ENCODE peak calls at places on chromosomes 4 and X, in six cellular contexts. One of them, this sample, is unnamed.

GRCh38 chr4:107808572-107808971 is 16.2 kb upstream of the SGMS2 start:
- DNase-seq in HFFc6: no peak
- DNase-seq in activated CD4-positive, alpha-beta T cell treated with anti-CD3 and anti-CD28 coated beads for 24 hours: no peak
- DNase-seq in NCI-H1930: no peak
- DNase-seq in progenitor cell of endocrine pancreas: no peak
- DNase-seq in CD4-positive, alpha-beta T cell: no peak
- DNase-seq in this sample: no peak

GRCh38 chr4:105158837-105159236 is 12.2 kb downstream of the TET2 start:
- DNase-seq in HFFc6: no peak
- DNase-seq in NCI-H1930: no peak
- DNase-seq in CD4-positive, alpha-beta T cell: no peak
- DNase-seq in progenitor cell of endocrine pancreas: no peak
- DNase-seq in activated CD4-positive, alpha-beta T cell treated with anti-CD3 and anti-CD28 coated beads for 24 hours: no peak
- DNase-seq in this sample: no peak

GRCh38 chrX:2610246-2611170 is 80.6 kb upstream of the CD99 start:
- DNase-seq in progenitor cell of endocrine pancreas: no peak
- DNase-seq in HFFc6: no peak
- DNase-seq in activated CD4-positive, alpha-beta T cell treated with anti-CD3 and anti-CD28 coated beads for 24 hours: no peak
- DNase-seq in CD4-positive, alpha-beta T cell: no peak
- DNase-seq in NCI-H1930: no peak
- DNase-seq in this sample: no peak

GRCh38 chrX:128396601-128397000 is 344.4 kb upstream of the ACTRT1 start:
- DNase-seq in activated CD4-positive, alpha-beta T cell treated with anti-CD3 and anti-CD28 coated beads for 24 hours: no peak
- DNase-seq in HFFc6: no peak
- DNase-seq in CD4-positive, alpha-beta T cell: no peak
- DNase-seq in NCI-H1930: no peak
- DNase-seq in progenitor cell of endocrine pancreas: no peak
- DNase-seq in this sample: no peak

GRCh38 chrX:10314530-10315104 is 157.8 kb downstream of the CLCN4 start:
- DNase-seq in progenitor cell of endocrine pancreas: no peak
- DNase-seq in NCI-H1930: no peak
- DNase-seq in CD4-positive, alpha-beta T cell: no peak
- DNase-seq in HFFc6: no peak
- DNase-seq in activated CD4-positive, alpha-beta T cell treated with anti-CD3 and anti-CD28 coated beads for 24 hours: no peak
- DNase-seq in this sample: no peak

GRCh38 chrX:130196453-130196852 is 24.7 kb downstream of the RAB33A start:
- DNase-seq in NCI-H1930: no peak
- DNase-seq in activated CD4-positive, alpha-beta T cell treated with anti-CD3 and anti-CD28 coated beads for 24 hours: no peak
- DNase-seq in CD4-positive, alpha-beta T cell: no peak
- DNase-seq in HFFc6: no peak
- DNase-seq in progenitor cell of endocrine pancreas: no peak
- DNase-seq in this sample: no peak

GRCh38 chr4:157896726-157897125 is 276.1 kb downstream of the GASK1B start:
- DNase-seq in HFFc6: no peak
- DNase-seq in activated CD4-positive, alpha-beta T cell treated with anti-CD3 and anti-CD28 coated beads for 24 hours: no peak
- DNase-seq in progenitor cell of endocrine pancreas: no peak
- DNase-seq in NCI-H1930: no peak
- DNase-seq in CD4-positive, alpha-beta T cell: no peak
- DNase-seq in this sample: no peak

GRCh38 chr4:112327950-112328349 is 30.8 kb downstream of the ALPK1 start:
- DNase-seq in NCI-H1930: peak
- DNase-seq in HFFc6: peak
- DNase-seq in CD4-positive, alpha-beta T cell: no peak
- DNase-seq in progenitor cell of endocrine pancreas: no peak
- DNase-seq in activated CD4-positive, alpha-beta T cell treated with anti-CD3 and anti-CD28 coated beads for 24 hours: no peak
- DNase-seq in this sample: peak

GRCh38 chrX:57906790-57907189 is 3.5 kb downstream of the ZXDA start:
- DNase-seq in CD4-positive, alpha-beta T cell: no peak
- DNase-seq in HFFc6: peak
- DNase-seq in NCI-H1930: no peak
- DNase-seq in activated CD4-positive, alpha-beta T cell treated with anti-CD3 and anti-CD28 coated beads for 24 hours: no peak
- DNase-seq in progenitor cell of endocrine pancreas: no peak
- DNase-seq in this sample: peak

GRCh38 chr4:144590020-144590419 is 55.9 kb upstream of the HHIP start:
- DNase-seq in activated CD4-positive, alpha-beta T cell treated with anti-CD3 and anti-CD28 coated beads for 24 hours: no peak
- DNase-seq in progenitor cell of endocrine pancreas: no peak
- DNase-seq in NCI-H1930: no peak
- DNase-seq in CD4-positive, alpha-beta T cell: no peak
- DNase-seq in HFFc6: no peak
- DNase-seq in this sample: no peak

GRCh38 chr4:147754037-147754445 is 22.2 kb downstream of the ARHGAP10 start:
- DNase-seq in progenitor cell of endocrine pancreas: no peak
- DNase-seq in HFFc6: peak
- DNase-seq in NCI-H1930: no peak
- DNase-seq in CD4-positive, alpha-beta T cell: no peak
- DNase-seq in activated CD4-positive, alpha-beta T cell treated with anti-CD3 and anti-CD28 coated beads for 24 hours: no peak
- DNase-seq in this sample: no peak

GRCh38 chrX:2383144-2383543 is 117.6 kb downstream of the DHRSX start:
- DNase-seq in activated CD4-positive, alpha-beta T cell treated with anti-CD3 and anti-CD28 coated beads for 24 hours: no peak
- DNase-seq in CD4-positive, alpha-beta T cell: no peak
- DNase-seq in NCI-H1930: no peak
- DNase-seq in progenitor cell of endocrine pancreas: no peak
- DNase-seq in HFFc6: no peak
- DNase-seq in this sample: no peak

GRCh38 chr4:187370918-187371317 is 624.7 kb upstream of the ZFP42 start:
- DNase-seq in NCI-H1930: no peak
- DNase-seq in CD4-positive, alpha-beta T cell: no peak
- DNase-seq in activated CD4-positive, alpha-beta T cell treated with anti-CD3 and anti-CD28 coated beads for 24 hours: no peak
- DNase-seq in progenitor cell of endocrine pancreas: no peak
- DNase-seq in HFFc6: no peak
- DNase-seq in this sample: no peak

GRCh38 chr4:3342182-3342854 is 49.5 kb downstream of the RGS12 start:
- DNase-seq in activated CD4-positive, alpha-beta T cell treated with anti-CD3 and anti-CD28 coated beads for 24 hours: no peak
- DNase-seq in CD4-positive, alpha-beta T cell: no peak
- DNase-seq in HFFc6: peak
- DNase-seq in progenitor cell of endocrine pancreas: no peak
- DNase-seq in NCI-H1930: no peak
- DNase-seq in this sample: peak

GRCh38 chrX:65745992-65746391 is 78.5 kb downstream of the MSN start:
- DNase-seq in NCI-H1930: no peak
- DNase-seq in activated CD4-positive, alpha-beta T cell treated with anti-CD3 and anti-CD28 coated beads for 24 hours: no peak
- DNase-seq in progenitor cell of endocrine pancreas: no peak
- DNase-seq in HFFc6: no peak
- DNase-seq in CD4-positive, alpha-beta T cell: no peak
- DNase-seq in this sample: no peak

This sample was measured in cerebellar cortex.